ENCODE peak calls at places on chromosomes 4 and X, in eight cellular contexts. D is GM12878, B is H1, F is sigmoid colon, S is tibial nerve, C is ovary, E is upper lobe of left lung, T is A549. N is an unnamed sample.
A peak's percentile ranks its signal among the peaks of the same experiment; 100 is the strongest.

GRCh38 chr4:100722866-100723459 is 205.1 kb upstream of the EMCN start:
- DNase-seq in C (no peak), T (no peak), E (no peak), D (no peak), B (no peak), F (no peak), S (no peak), N (no peak)

GRCh38 chrX:101417981-101418841 is 10.2 kb downstream of the HNRNPH2 start:
- DNase-seq in E (peak; percentile 91), B (peak; percentile 72), S (peak; percentile 36), T (no peak), C (peak; percentile 70), D (no peak), F (peak; percentile 79), N (peak; percentile 79)

GRCh38 chrX:30992381-30992904 is 79.4 kb downstream of the FTHL17 start:
- DNase-seq in C (no peak), D (no peak), E (no peak), F (no peak), T (no peak), B (no peak), S (no peak), N (no peak)

GRCh38 chr4:15110120-15110571 is 107.9 kb downstream of the CPEB2 start:
- DNase-seq in C (no peak), D (no peak), E (no peak), B (no peak), F (no peak), T (no peak), S (no peak), N (no peak)

GRCh38 chr4:79050521-79050880 is 111.3 kb upstream of the PAQR3 start:
- DNase-seq in E (no peak), T (no peak), F (no peak), B (no peak), D (no peak), S (no peak), C (no peak), N (no peak)

GRCh38 chr4:8770518-8771257 is 101.0 kb downstream of the HMX1 start:
- DNase-seq in F (peak; percentile 32), E (no peak), T (no peak), B (no peak), C (peak; percentile 1), S (no peak), D (no peak), N (peak; percentile 25)

GRCh38 chrX:25941559-25942250 is 196.4 kb upstream of the MAGEB18 start:
- DNase-seq in C (no peak), S (no peak), E (no peak), T (no peak), D (no peak), B (no peak), F (no peak), N (no peak)

GRCh38 chr4:37908488-37909343 is 17.8 kb downstream of the TBC1D1 start:
- DNase-seq in F (no peak), B (no peak), C (no peak), S (no peak), T (no peak), E (no peak), D (no peak), N (no peak)

GRCh38 chr4:4859010-4859798 is at the start of gene MSX1:
- DNase-seq in D (no peak), B (peak; percentile 92), C (peak; percentile 87), T (peak; percentile 74), E (peak; percentile 97), S (peak; percentile 75), F (peak; percentile 90), N (peak; percentile 94)

GRCh38 chr4:47193179-47193578 is 161.8 kb downstream of the GABRB1 start:
- DNase-seq in C (no peak), S (no peak), F (no peak), B (no peak), T (no peak), E (no peak), D (no peak), N (no peak)

GRCh38 chr4:154490589-154491340 is 834 bp downstream of the DCHS2 start:
- DNase-seq in F (peak; percentile 68), D (no peak), T (no peak), S (no peak), E (peak; percentile 84), C (peak; percentile 25), B (peak; percentile 74), N (no peak)

GRCh38 chrX:129576539-129576938 is 36.5 kb downstream of the OCRL start:
- DNase-seq in F (no peak), T (no peak), C (no peak), S (no peak), B (no peak), E (no peak), D (no peak), N (no peak)

GRCh38 chr4:81833596-81833995 is 361.9 kb upstream of the RASGEF1B start:
- DNase-seq in T (no peak), B (no peak), F (no peak), S (no peak), C (no peak), E (no peak), D (no peak), N (no peak)

GRCh38 chr4:156615066-156615514 is 356.5 kb downstream of the PDGFC start:
- DNase-seq in E (no peak), D (no peak), C (no peak), F (no peak), B (no peak), T (no peak), S (no peak), N (no peak)

GRCh38 chr4:105186701-105187158 is 40.1 kb downstream of the TET2 start:
- DNase-seq in B (no peak), S (no peak), T (no peak), D (no peak), C (no peak), F (no peak), E (no peak), N (no peak)

DNA sequence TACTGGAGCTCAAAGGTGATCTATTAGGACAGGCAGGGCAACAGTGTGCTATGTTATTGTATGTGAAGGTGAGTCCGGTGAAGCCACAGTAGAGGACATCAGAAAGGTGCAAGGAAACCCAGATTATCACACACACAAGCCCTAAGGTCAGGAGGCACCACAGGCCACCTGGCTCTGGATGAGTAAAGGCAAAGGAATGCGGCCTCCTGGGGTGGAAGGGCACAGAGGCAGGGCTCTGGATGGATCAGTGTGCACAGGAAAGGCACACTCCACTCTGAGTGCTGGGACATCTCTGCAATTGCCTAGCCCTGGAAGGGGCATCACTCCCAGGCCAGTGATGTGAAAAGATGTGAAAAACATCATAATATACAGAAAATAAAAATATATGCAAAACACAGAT is 683.5 kb downstream of the TRIML1 start:
- DNase-seq in B (peak; percentile 67), S (no peak), E (no peak), T (peak; percentile 18), C (no peak), D (no peak), F (no peak), N (no peak)
- TF ChIP-seq EP300 in B (no peak), S (no peak), E (no peak), T (no peak), C (no peak), D (no peak), F (no peak), N (no peak)

GRCh38 chrX:1507511-1508463 is 29.2 kb downstream of the P2RY8 start:
- DNase-seq in D (peak; percentile 95), F (peak; percentile 32), S (no peak), C (no peak), B (no peak), E (peak; percentile 76), T (no peak), N (peak; percentile 71)

GRCh38 chrX:1502853-1503252 is 34.1 kb downstream of the P2RY8 start:
- DNase-seq in B (no peak), F (no peak), D (no peak), T (no peak), C (no peak), E (no peak), S (no peak), N (no peak)

GRCh38 chrX:1506916-1507315 is 30.1 kb downstream of the P2RY8 start:
- DNase-seq in T (no peak), E (no peak), B (no peak), D (no peak), F (no peak), S (no peak), C (no peak), N (peak; percentile 26)

GRCh38 chrX:1500701-1501624 is 36.0 kb downstream of the P2RY8 start:
- DNase-seq in S (no peak), F (no peak), T (no peak), E (no peak), D (peak; percentile 90), C (no peak), B (peak; percentile 37), N (peak; percentile 32)

DNA sequence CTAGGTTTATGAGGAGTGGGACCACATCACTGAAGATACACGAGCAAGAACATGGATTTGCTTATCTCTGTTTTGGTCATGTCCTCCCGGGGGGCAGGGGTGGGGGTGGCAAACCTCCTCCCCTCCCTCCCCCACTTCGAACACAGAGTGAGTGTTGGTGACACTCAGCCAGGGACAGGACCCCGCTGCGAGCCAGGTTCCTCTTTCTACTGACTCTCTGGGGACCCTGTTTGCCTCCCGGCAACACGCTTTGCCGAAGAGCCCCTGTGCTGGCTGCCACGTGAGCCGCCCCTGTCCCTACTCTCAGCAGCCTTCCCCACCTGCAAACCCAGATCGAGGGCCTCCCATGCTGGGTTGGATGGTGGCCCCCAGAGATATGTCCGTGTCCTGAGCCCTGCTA is 34.7 kb downstream of the P2RY8 start:
- DNase-seq in T (no peak), S (no peak), B (no peak), E (no peak), F (no peak), D (no peak), C (no peak), N (peak; percentile 30)
- H3K4me1 ChIP-seq in T (no peaks in the 10 kb centered on the region), S (no peaks in the 10 kb centered on the region), B (no peaks in the 10 kb centered on the region), E (peaks cover 9% of the 10 kb centered on the region), F (no peaks in the 10 kb centered on the region), D (peaks cover 57% of the 10 kb centered on the region), C (no peaks in the 10 kb centered on the region), N (no peaks in the 10 kb centered on the region)

GRCh38 chr4:150570123-150570522 is 11.8 kb upstream of the MAB21L2 start:
- DNase-seq in B (no peak), C (no peak), S (no peak), D (no peak), T (no peak), F (no peak), E (no peak), N (no peak)
- TF ChIP-seq POLR2A in B (no peak), C (no peak), S (no peak), D (no peak), T (no peak), F (no peak), E (no peak), N (no peak)

GRCh38 chr4:183140911-183141320 is 41.9 kb downstream of the WWC2 start:
- DNase-seq in B (no peak), D (no peak), E (no peak), T (no peak), S (no peak), F (no peak), C (no peak), N (no peak)

GRCh38 chr4:183141997-183142396 is 42.9 kb downstream of the WWC2 start:
- DNase-seq in S (no peak), D (no peak), B (no peak), F (no peak), C (no peak), E (no peak), T (no peak), N (no peak)

GRCh38 chr4:183142566-183143545 is 43.8 kb downstream of the WWC2 start:
- DNase-seq in D (no peak), T (peak; percentile 8), E (no peak), F (peak; percentile 81), S (peak; percentile 46), B (no peak), C (no peak), N (no peak)

GRCh38 chr4:183139058-183139740 is 40.1 kb downstream of the WWC2 start:
- DNase-seq in T (no peak), D (no peak), B (no peak), C (no peak), F (no peak), S (no peak), E (no peak), N (no peak)

GRCh38 chr4:183139972-183140570 is 41.0 kb downstream of the WWC2 start:
- DNase-seq in C (no peak), F (no peak), D (no peak), B (no peak), T (no peak), S (no peak), E (no peak), N (no peak)
- TF ChIP-seq EP300 in C (no peak), F (no peak), D (no peak), B (no peak), T (no peak), S (no peak), E (no peak), N (no peak)

N was measured in suprapubic skin.